ENCODE peak calls at places on chromosomes 5 and 9, in five cellular contexts. C is cardiac septum, L is HFF-Myc, A is occipital lobe, V is HT1080. M is an unnamed sample.

GRCh38 chr5:39253211-39253610 is 33.8 kb upstream of the FYB1 start:
- DNase-seq in C (no peak), L (no peak), A (no peak), V (peak; percentile 28), M (no peak)

GRCh38 chr9:4922730-4923129 is 62.3 kb upstream of the JAK2 start:
- DNase-seq in C (no peak), L (no peak), A (no peak), V (no peak), M (no peak)

GRCh38 chr5:158699336-158699735 is 400.4 kb downstream of the EBF1 start:
- DNase-seq in C (no peak), L (no peak), A (no peak), V (no peak), M (no peak)

GRCh38 chr5:43121565-43122484 is 1.1 kb downstream of the ZNF131 start:
- DNase-seq in C (no peak), L (peak; percentile 12), A (no peak), V (peak; percentile 36), M (no peak)

GRCh38 chr5:1406681-1407640 is 38.3 kb downstream of the SLC6A3 start:
- DNase-seq in C (peak; percentile 66), L (no peak), A (no peak), V (no peak), M (no peak)

GRCh38 chr5:157745041-157745456 is 1.5 kb downstream of the LSM11 start:
- DNase-seq in C (no peak), L (no peak), A (no peak), V (no peak), M (no peak)

GRCh38 chr5:1782385-1783213 is 17.0 kb downstream of the MRPL36 start:
- DNase-seq in C (no peak), L (no peak), A (no peak), V (no peak), M (no peak)

GRCh38 chr5:37717613-37718431 is 122.0 kb downstream of the GDNF start:
- DNase-seq in C (no peak), L (peak; percentile 86), A (no peak), V (peak; percentile 93), M (peak; percentile 92)

GRCh38 chr9:4985376-4986266 is 549 bp downstream of the JAK2 start:
- DNase-seq in C (peak; percentile 79), L (no peak), A (no peak), V (peak; percentile 39), M (no peak)

GRCh38 chr9:79686381-79687130 is 114.8 kb downstream of the TLE4 start:
- DNase-seq in C (no peak), L (peak; percentile 67), A (no peak), V (peak; percentile 91), M (peak; percentile 42)

GRCh38 chr9:120931278-120932085 is 4.9 kb upstream of the TRAF1 start:
- DNase-seq in C (no peak), L (peak; percentile 50), A (no peak), V (peak; percentile 76), M (no peak)

GRCh38 chr9:95989304-95989703 is 113.8 kb downstream of the ERCC6L2 start:
- DNase-seq in C (no peak), L (no peak), A (no peak), V (no peak), M (no peak)

GRCh38 chr9:36905101-36906066 is 128.7 kb downstream of the PAX5 start:
- DNase-seq in C (peak; percentile 19), L (no peak), A (no peak), V (no peak), M (no peak)

GRCh38 chr9:32580631-32581300 is 7.8 kb upstream of the NDUFB6 start:
- DNase-seq in C (no peak), L (no peak), A (no peak), V (no peak), M (no peak)

GRCh38 chr5:14471557-14471956 is 110.0 kb upstream of the OTULINL start:
- DNase-seq in C (no peak), L (no peak), A (no peak), V (no peak), M (no peak)

GRCh38 chr5:178359738-178360137 is 127.1 kb upstream of the PHYKPL start:
- DNase-seq in C (no peak), L (no peak), A (no peak), V (no peak), M (no peak)

GRCh38 chr9:127847155-127847463 is 7.3 kb downstream of the ENG start:
- DNase-seq in C (no peak), L (no peak), A (no peak), V (no peak), M (no peak)

GRCh38 chr5:159331099-159331973 is 1.0 kb upstream of the IL12B start:
- DNase-seq in C (peak; percentile 85), L (no peak), A (no peak), V (no peak), M (no peak)

GRCh38 chr5:123157797-123158528 is 68.9 kb downstream of the PRDM6 start:
- DNase-seq in C (no peak), L (peak; percentile 38), A (no peak), V (peak; percentile 70), M (no peak)

GRCh38 chr9:13810510-13810909 is 503.4 kb downstream of the NFIB start:
- DNase-seq in C (no peak), L (no peak), A (no peak), V (peak; percentile 24), M (no peak)

GRCh38 chr9:3125602-3126392 is 281.9 kb upstream of the PUM3 start:
- DNase-seq in C (no peak), L (no peak), A (no peak), V (no peak), M (no peak)

GRCh38 chr9:124940521-124940893 is 376 bp downstream of the GOLGA1 start:
- DNase-seq in C (no peak), L (no peak), A (no peak), V (no peak), M (no peak)

GRCh38 chr9:4386819-4387218 is 87.0 kb upstream of the GLIS3 start:
- DNase-seq in C (no peak), L (no peak), A (no peak), V (no peak), M (no peak)

GRCh38 chr5:96861044-96861443 is 15.3 kb upstream of the ERAP2 start:
- DNase-seq in C (no peak), L (no peak), A (no peak), V (no peak), M (no peak)

GRCh38 chr5:73960426-73960825 is 334.4 kb downstream of the ARHGEF28 start:
- DNase-seq in C (no peak), L (no peak), A (no peak), V (no peak), M (no peak)

GRCh38 chr5:160887780-160888179 is 35.8 kb upstream of the ATP10B start:
- DNase-seq in C (no peak), L (no peak), A (no peak), V (no peak), M (no peak)

GRCh38 chr5:76801159-76801802 is 17.5 kb upstream of the F2RL1 start:
- DNase-seq in C (no peak), L (no peak), A (no peak), V (peak; percentile 83), M (no peak)

GRCh38 chr9:93096131-93096802 is at the start of gene CARD19:
- DNase-seq in C (peak; percentile 85), L (no peak), A (peak; percentile 38), V (peak; percentile 30), M (no peak)

GRCh38 chr9:71761938-71762353 is 6.4 kb downstream of the CEMIP2 start:
- DNase-seq in C (no peak), L (no peak), A (no peak), V (no peak), M (no peak)

GRCh38 chr5:119470851-119471451 is 18.7 kb downstream of the HSD17B4 start:
- DNase-seq in C (no peak), L (peak; percentile 11), A (no peak), V (peak; percentile 10), M (no peak)

GRCh38 chr9:135032868-135033460 is 54.5 kb upstream of the OLFM1 start:
- DNase-seq in C (peak; percentile 47), L (no peak), A (no peak), V (no peak), M (no peak)

GRCh38 chr5:53479656-53480473 is 564 bp upstream of the FST start:
- DNase-seq in C (no peak), L (no peak), A (no peak), V (peak; percentile 59), M (no peak)